ENCODE peak calls at places on chromosomes 6 and 20, in five cellular contexts. X is T1000, N is left colon, L is nucleus accumbens, W is GM23248. C is an unnamed sample.
A peak's percentile ranks its signal among the peaks of the same experiment; 100 is the strongest.

GRCh38 chr20:44701116-44701865 is 13.9 kb upstream of the CCN5 start:
- DNase-seq in X (no peak), N (no peak), L (no peak), W (no peak), C (no peak)

GRCh38 chr20:62425281-62426058 is 1.9 kb downstream of the RBBP8NL start:
- DNase-seq in X (no peak), N (no peak), L (no peak), W (no peak), C (no peak)

GRCh38 chr6:111087106-111087835 is at the start of gene SLC16A10:
- DNase-seq in X (peak; percentile 72), N (peak; percentile 70), L (peak; percentile 47), W (peak; percentile 33), C (peak; percentile 77)

GRCh38 chr6:157443066-157443800 is 62.2 kb downstream of the ZDHHC14 start:
- DNase-seq in X (no peak), N (no peak), L (no peak), W (peak; percentile 67), C (no peak)

GRCh38 chr20:56429496-56429895 is 17.4 kb downstream of the CASS4 start:
- DNase-seq in X (no peak), N (no peak), L (no peak), W (peak; percentile 84), C (no peak)

GRCh38 chr6:45786243-45786795 is 229.3 kb downstream of the CLIC5 start:
- DNase-seq in X (no peak), N (no peak), L (no peak), W (no peak), C (no peak)

GRCh38 chr6:52512199-52512598 is 64.7 kb downstream of the TRAM2 start:
- DNase-seq in X (peak; percentile 30), N (no peak), L (no peak), W (peak; percentile 95), C (no peak)

GRCh38 chr6:32113386-32114352 is 4.5 kb upstream of the TNXB start:
- DNase-seq in X (peak; percentile 89), N (peak; percentile 69), L (peak; percentile 5), W (peak; percentile 98), C (peak; percentile 65)

GRCh38 chr6:98944598-98945011 is 3.1 kb downstream of the FBXL4 start:
- DNase-seq in X (no peak), N (no peak), L (no peak), W (peak; percentile 78), C (no peak)

GRCh38 chr6:88619951-88620350 is 343.5 kb downstream of the RNGTT start:
- DNase-seq in X (no peak), N (no peak), L (no peak), W (no peak), C (no peak)